ENCODE peak calls at places on chromosome 21, in four cellular contexts. One of them, this sample, is unnamed.

GRCh38 chr21:36194024-36194423 is 37.4 kb downstream of the DOP1B start:
- DNase-seq in K562: no peak
- DNase-seq in H1: no peak
- DNase-seq in SK-N-SH: no peak
- DNase-seq in this sample: no peak

GRCh38 chr21:29130234-29130993 is at the start of gene MAP3K7CL:
- DNase-seq in K562: no peak
- DNase-seq in SK-N-SH: no peak
- DNase-seq in H1: no peak
- DNase-seq in this sample: no peak

GRCh38 chr21:36511484-36512227 is 31.7 kb upstream of the CLDN14 start:
- DNase-seq in K562: no peak
- DNase-seq in SK-N-SH: no peak
- DNase-seq in H1: no peak
- DNase-seq in this sample: no peak

GRCh38 chr21:46368533-46369285 is 44.8 kb downstream of the PCNT start:
- DNase-seq in H1: no peak
- DNase-seq in K562: no peak
- DNase-seq in SK-N-SH: no peak
- DNase-seq in this sample: no peak

GRCh38 chr21:31142600-31142999 is 104.3 kb upstream of the KRTAP19-8 start:
- DNase-seq in SK-N-SH: peak
- DNase-seq in K562: no peak
- DNase-seq in H1: no peak
- DNase-seq in this sample: no peak

GRCh38 chr21:35984654-35985366 is 75.5 kb downstream of the SETD4 start:
- DNase-seq in SK-N-SH: no peak
- DNase-seq in K562: no peak
- DNase-seq in H1: no peak
- DNase-seq in this sample: no peak

GRCh38 chr21:25487046-25487594 is 120.2 kb downstream of the MRPL39 start:
- DNase-seq in K562: no peak
- DNase-seq in SK-N-SH: no peak
- DNase-seq in H1: no peak
- DNase-seq in this sample: no peak

GRCh38 chr21:36518883-36519492 is 39.1 kb upstream of the CLDN14 start:
- DNase-seq in H1: no peak
- DNase-seq in SK-N-SH: no peak
- DNase-seq in K562: no peak
- DNase-seq in this sample: no peak

GRCh38 chr21:14243877-14244276 is 27.9 kb downstream of the RBM11 start:
- DNase-seq in H1: no peak
- DNase-seq in SK-N-SH: no peak
- DNase-seq in K562: no peak
- DNase-seq in this sample: no peak

GRCh38 chr21:36461918-36462486 is 17.9 kb downstream of the CLDN14 start:
- DNase-seq in H1: no peak
- DNase-seq in SK-N-SH: no peak
- DNase-seq in K562: no peak
- DNase-seq in this sample: no peak

GRCh38 chr21:39568380-39568779 is 44.4 kb upstream of the B3GALT5 start:
- DNase-seq in SK-N-SH: no peak
- DNase-seq in K562: no peak
- DNase-seq in H1: no peak
- DNase-seq in this sample: no peak

GRCh38 chr21:29077651-29078090 is 4.2 kb upstream of the CCT8 start:
- DNase-seq in K562: no peak
- DNase-seq in H1: no peak
- DNase-seq in SK-N-SH: no peak
- DNase-seq in this sample: peak

GRCh38 chr21:10273196-10273595 is 248.2 kb upstream of the TPTE start:
- DNase-seq in K562: no peak
- DNase-seq in H1: no peak
- DNase-seq in SK-N-SH: no peak
- DNase-seq in this sample: no peak

GRCh38 chr21:31505975-31506374 is 153.5 kb upstream of the SOD1 start:
- DNase-seq in K562: no peak
- DNase-seq in H1: no peak
- DNase-seq in SK-N-SH: no peak
- DNase-seq in this sample: no peak

DNA sequence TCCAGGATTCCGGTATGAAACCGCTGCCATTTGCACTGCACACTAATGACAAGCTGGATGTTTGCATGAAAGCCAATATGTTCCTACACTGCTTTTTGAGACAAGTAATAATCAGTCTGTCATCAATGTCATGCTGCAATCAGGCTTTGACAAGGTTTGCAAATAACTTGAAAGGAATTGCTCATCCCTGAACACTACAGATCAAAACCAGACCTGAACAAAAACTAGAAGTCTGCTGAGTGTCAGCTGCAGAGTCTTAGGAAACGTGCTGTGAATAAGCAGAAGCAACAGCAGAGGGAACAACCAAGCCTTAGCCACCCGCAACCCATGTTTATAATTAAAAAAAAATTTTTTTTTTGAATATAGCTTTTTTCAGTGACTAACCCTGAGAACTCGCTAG is 720.7 kb upstream of the CXADR start:
- DNase-seq in H1: no peak
- DNase-seq in K562: no peak
- DNase-seq in SK-N-SH: no peak
- DNase-seq in this sample: no peak
- TF ChIP-seq MAX in H1: no peak
- TF ChIP-seq MAX in K562: no peak
- TF ChIP-seq MAX in SK-N-SH: no peak
- TF ChIP-seq MAX in this sample: no peak

DNA sequence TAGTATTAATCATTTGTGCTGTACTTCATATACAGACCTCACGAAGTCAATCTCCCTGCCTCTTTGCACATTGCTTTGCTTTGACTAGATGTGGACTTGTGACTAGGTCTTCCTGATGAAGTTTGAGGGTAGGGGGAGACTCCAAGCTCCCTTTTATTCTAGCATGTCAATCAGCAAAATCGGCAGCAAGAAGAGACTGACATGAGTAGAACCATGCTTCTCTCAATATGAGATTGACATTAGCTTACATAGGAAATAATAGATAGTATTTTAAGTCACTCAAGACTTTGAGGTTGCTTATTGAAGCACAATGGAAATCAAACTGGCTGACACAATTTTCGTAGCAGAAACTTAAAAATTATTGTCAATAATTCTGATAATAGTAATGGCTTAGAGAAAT is 866.4 kb upstream of the ADAMTS5 start:
- DNase-seq in H1: no peak
- DNase-seq in K562: no peak
- DNase-seq in SK-N-SH: no peak
- DNase-seq in this sample: no peak
- TF ChIP-seq EP300 in H1: no peak
- TF ChIP-seq EP300 in K562: no peak
- TF ChIP-seq EP300 in SK-N-SH: no peak
- TF ChIP-seq EP300 in this sample: no peak

GRCh38 chr21:40902299-40902698 is 55.3 kb upstream of the DSCAM start:
- DNase-seq in H1: no peak
- DNase-seq in K562: no peak
- DNase-seq in SK-N-SH: no peak
- DNase-seq in this sample: no peak
- TF ChIP-seq MAX in H1: no peak
- TF ChIP-seq MAX in K562: no peak
- TF ChIP-seq MAX in SK-N-SH: no peak
- TF ChIP-seq MAX in this sample: no peak

DNA sequence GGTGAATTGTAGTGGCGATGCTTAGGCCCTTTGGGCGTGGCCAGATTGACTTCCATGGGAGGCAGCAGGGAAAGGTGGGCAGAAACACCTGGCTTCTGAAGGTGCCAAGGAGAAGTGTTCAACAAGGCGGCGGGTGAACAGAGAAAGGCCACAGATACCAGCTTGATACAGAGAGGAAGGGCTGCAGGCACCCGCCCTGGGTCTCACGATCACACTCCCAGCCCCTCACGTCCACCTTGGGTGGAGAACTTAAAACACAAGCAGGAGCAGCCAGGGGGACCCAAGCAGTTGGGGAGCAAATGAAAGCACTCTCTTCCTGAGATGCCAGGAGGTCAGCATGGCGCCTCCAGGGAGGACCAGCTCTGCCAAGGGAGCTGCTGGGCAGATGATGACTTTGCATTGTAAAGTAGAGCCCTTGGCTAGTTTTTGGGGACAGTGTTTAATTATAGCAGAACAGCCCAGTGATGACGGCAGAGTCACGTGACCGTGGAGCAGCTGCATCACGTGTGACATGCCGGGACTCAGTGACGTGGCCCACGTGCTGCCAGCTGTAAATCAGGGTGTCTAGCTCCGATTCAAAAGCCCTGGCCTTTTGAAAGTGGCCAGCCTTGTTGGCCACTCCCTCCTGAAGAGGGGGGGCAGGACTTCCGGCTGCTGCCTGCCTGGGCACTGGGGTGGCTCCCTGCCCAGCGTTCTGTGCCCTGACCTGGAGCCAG is 19.0 kb downstream of the SLC37A1 start:
- DNase-seq in K562: no peak
- DNase-seq in H1: no peak
- DNase-seq in SK-N-SH: no peak
- DNase-seq in this sample: no peak
- TF ChIP-seq EP300 in K562: no peak
- TF ChIP-seq EP300 in H1: no peak
- TF ChIP-seq EP300 in SK-N-SH: no peak
- TF ChIP-seq EP300 in this sample: no peak

GRCh38 chr21:16674949-16675348 is 837.9 kb upstream of the CXADR start:
- DNase-seq in H1: no peak
- DNase-seq in SK-N-SH: no peak
- DNase-seq in K562: no peak
- DNase-seq in this sample: no peak

DNA sequence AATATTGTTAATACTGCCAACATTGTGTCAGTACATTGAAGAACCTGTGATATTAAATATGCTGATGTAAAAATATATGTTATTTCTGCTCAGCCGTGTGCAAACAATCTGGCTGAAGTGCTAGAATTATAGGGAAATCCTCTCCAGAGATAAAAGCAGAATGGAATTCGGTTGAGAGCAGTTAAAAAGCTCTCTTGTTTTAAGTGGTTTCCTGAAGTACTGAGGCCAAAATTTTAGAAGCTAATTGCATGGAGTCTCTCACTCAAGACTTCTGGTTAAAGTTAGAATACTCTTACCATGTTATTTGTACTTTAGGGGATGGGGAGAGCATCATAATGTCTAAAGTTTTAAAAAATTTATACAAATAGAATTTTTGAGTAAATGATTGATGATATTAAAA is 834.4 kb upstream of the CXADR start:
- DNase-seq in SK-N-SH: no peak
- DNase-seq in H1: no peak
- DNase-seq in K562: no peak
- DNase-seq in this sample: no peak
- TF ChIP-seq MAX in SK-N-SH: no peak
- TF ChIP-seq MAX in H1: no peak
- TF ChIP-seq MAX in K562: no peak
- TF ChIP-seq MAX in this sample: no peak

DNA sequence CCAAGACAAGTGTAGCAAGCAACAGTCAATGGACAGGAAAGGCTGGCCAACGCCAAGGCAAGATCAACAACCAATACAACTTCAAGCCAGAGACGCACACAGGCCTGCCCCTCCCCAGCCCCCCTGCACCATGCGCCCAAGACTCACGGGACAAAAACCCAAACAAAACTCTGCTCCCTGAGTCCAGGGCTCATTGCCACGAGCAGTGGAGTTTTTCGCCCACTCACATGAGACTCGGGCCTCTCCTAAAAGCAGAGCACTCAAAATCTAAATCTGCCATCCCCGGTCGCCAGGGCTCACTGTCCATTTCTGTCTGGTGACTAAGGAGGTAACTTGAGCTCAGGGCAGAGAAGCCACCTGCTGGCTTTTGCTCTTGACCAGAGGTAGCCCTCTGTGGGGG is 174.8 kb downstream of the CLIC6 start:
- DNase-seq in SK-N-SH: no peak
- DNase-seq in H1: no peak
- DNase-seq in K562: no peak
- DNase-seq in this sample: no peak
- TF ChIP-seq EP300 in SK-N-SH: no peak
- TF ChIP-seq EP300 in H1: no peak
- TF ChIP-seq EP300 in K562: no peak
- TF ChIP-seq EP300 in this sample: no peak

GRCh38 chr21:37868896-37869295 is 47.4 kb downstream of the KCNJ6 start:
- DNase-seq in H1: no peak
- DNase-seq in SK-N-SH: no peak
- DNase-seq in K562: no peak
- DNase-seq in this sample: no peak

GRCh38 chr21:37873655-37874054 is 42.6 kb downstream of the KCNJ6 start:
- DNase-seq in K562: no peak
- DNase-seq in H1: no peak
- DNase-seq in SK-N-SH: no peak
- DNase-seq in this sample: peak

GRCh38 chr21:37869661-37870060 is 46.6 kb downstream of the KCNJ6 start:
- DNase-seq in SK-N-SH: no peak
- DNase-seq in K562: no peak
- DNase-seq in H1: no peak
- DNase-seq in this sample: no peak

GRCh38 chr21:37870229-37870628 is 46.0 kb downstream of the KCNJ6 start:
- DNase-seq in H1: no peak
- DNase-seq in SK-N-SH: no peak
- DNase-seq in K562: no peak
- DNase-seq in this sample: no peak

DNA sequence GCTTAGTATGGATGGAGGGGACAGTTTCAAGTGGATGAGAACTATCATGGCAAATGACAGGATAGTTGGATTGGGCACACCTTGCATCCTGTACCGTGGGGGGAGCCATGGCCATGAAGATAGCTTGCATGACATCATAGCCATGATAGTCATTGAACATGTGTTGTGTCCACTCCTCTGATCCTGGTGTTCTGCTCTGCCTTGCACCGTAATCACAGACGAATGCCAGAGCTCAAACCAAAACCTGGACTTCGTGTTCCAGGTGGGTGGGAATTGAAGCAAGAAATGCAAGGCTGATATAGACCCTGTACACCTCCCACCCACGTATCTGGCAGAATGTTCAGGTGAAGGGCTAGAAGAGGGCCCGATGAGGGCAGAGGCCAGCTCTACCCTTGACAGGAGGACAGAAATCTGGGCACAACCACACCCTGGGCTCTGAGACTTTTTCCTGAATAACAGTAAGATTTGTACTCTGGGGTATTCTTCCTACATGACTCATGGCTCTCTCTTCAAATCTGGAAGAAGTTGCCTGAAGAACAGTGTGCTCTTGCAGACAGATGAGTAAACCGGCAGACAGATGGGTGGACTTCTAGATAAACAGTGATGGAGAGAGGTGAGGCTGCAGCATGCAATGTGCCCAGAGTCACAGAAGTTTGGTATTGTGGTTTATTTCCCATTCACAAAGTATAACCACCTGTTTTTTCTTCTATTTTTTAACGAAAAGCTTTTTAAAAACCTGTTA is 45.0 kb downstream of the KCNJ6 start:
- DNase-seq in SK-N-SH: no peak
- DNase-seq in K562: no peak
- DNase-seq in H1: no peak
- DNase-seq in this sample: peak
- TF ChIP-seq MAX in SK-N-SH: no peak
- TF ChIP-seq MAX in K562: no peak
- TF ChIP-seq MAX in H1: no peak
- TF ChIP-seq MAX in this sample: no peak

GRCh38 chr21:33273044-33273443 is 6.9 kb downstream of the IL10RB start:
- DNase-seq in K562: no peak
- DNase-seq in H1: no peak
- DNase-seq in SK-N-SH: no peak
- DNase-seq in this sample: no peak
- TF ChIP-seq EP300 in K562: no peak
- TF ChIP-seq EP300 in H1: no peak
- TF ChIP-seq EP300 in SK-N-SH: no peak
- TF ChIP-seq EP300 in this sample: no peak